ENCODE peak calls at places on chromosomes 3 and 15, in seven cellular contexts. D, Q, G, O, N, E and J are unnamed samples.

GRCh38 chr3:102206506-102207145 is 228.2 kb upstream of the ZPLD1 start:
- DNase-seq in Q (peak; percentile 79), N (peak; percentile 59), E (peak; percentile 86), O (no peak), D (no peak), G (peak; percentile 11), J (peak; percentile 66)

GRCh38 chr3:15556512-15556911 is 35.0 kb upstream of the COLQ start:
- DNase-seq in Q (no peak), N (no peak), G (no peak), O (no peak), E (no peak), D (no peak), J (no peak)

GRCh38 chr3:73365756-73366397 is 258.9 kb downstream of the PDZRN3 start:
- DNase-seq in Q (peak; percentile 71), O (no peak), N (peak; percentile 47), E (peak; percentile 73), G (no peak), D (no peak), J (peak; percentile 70)

GRCh38 chr15:41465822-41466421 is 27.8 kb upstream of the ITPKA start:
- DNase-seq in Q (peak; percentile 74), N (peak; percentile 66), G (peak; percentile 16), E (peak; percentile 84), D (peak; percentile 69), O (no peak), J (peak; percentile 27)

GRCh38 chr3:175431396-175431795 is 572.3 kb downstream of the NAALADL2 start:
- DNase-seq in N (no peak), Q (peak; percentile 51), O (no peak), G (no peak), D (no peak), E (no peak), J (peak; percentile 90)

GRCh38 chr3:172536993-172537419 is 13.8 kb upstream of the TNFSF10 start:
- DNase-seq in G (no peak), E (no peak), D (no peak), Q (no peak), O (no peak), N (no peak), J (no peak)

GRCh38 chr15:63157891-63158431 is 684 bp upstream of the RPS27L start:
- DNase-seq in E (peak; percentile 87), N (peak; percentile 94), G (peak; percentile 48), D (peak; percentile 77), O (peak; percentile 50), Q (peak; percentile 85), J (peak; percentile 77)

GRCh38 chr3:12288466-12289129 is at the start of gene PPARG:
- DNase-seq in E (peak; percentile 66), O (peak; percentile 33), D (no peak), G (no peak), Q (no peak), N (peak; percentile 64), J (no peak)

GRCh38 chr3:27165348-27165747 is 203.8 kb downstream of the NEK10 start:
- DNase-seq in O (no peak), N (peak; percentile 97), G (no peak), Q (peak; percentile 42), E (peak; percentile 64), D (no peak), J (peak; percentile 88)

GRCh38 chr15:74850398-74850797 is 7.4 kb upstream of the ULK3 start:
- DNase-seq in Q (no peak), O (no peak), E (no peak), N (no peak), G (no peak), D (no peak), J (no peak)

GRCh38 chr3:178748874-178749273 is 212.6 kb downstream of the KCNMB2 start:
- DNase-seq in O (no peak), E (no peak), D (no peak), G (no peak), Q (no peak), N (no peak), J (no peak)

GRCh38 chr15:59203026-59203425 is 3.6 kb upstream of the LDHAL6B start:
- DNase-seq in Q (no peak), O (no peak), G (no peak), D (no peak), E (no peak), N (no peak), J (no peak)

GRCh38 chr3:153897025-153897723 is 224.0 kb upstream of the ARHGEF26 start:
- DNase-seq in Q (no peak), D (no peak), O (no peak), G (no peak), N (no peak), E (no peak), J (no peak)

GRCh38 chr3:43210049-43211027 is 76.0 kb upstream of the SNRK start:
- DNase-seq in N (no peak), O (no peak), Q (no peak), G (no peak), E (no peak), D (no peak), J (no peak)

GRCh38 chr3:50450135-50450911 is 53.1 kb downstream of the CACNA2D2 start:
- DNase-seq in E (peak; percentile 21), O (no peak), D (no peak), G (no peak), Q (peak; percentile 15), N (no peak), J (peak; percentile 71)

GRCh38 chr3:61894988-61895935 is 333.9 kb downstream of the PTPRG start:
- DNase-seq in N (peak; percentile 78), Q (peak; percentile 90), D (peak; percentile 10), G (peak; percentile 32), E (peak; percentile 93), O (no peak), J (peak; percentile 98)

GRCh38 chr15:46088486-46089437 is 453.9 kb downstream of the SQOR start:
- DNase-seq in E (no peak), O (no peak), G (no peak), Q (peak; percentile 49), N (no peak), D (no peak), J (peak; percentile 21)

GRCh38 chr3:125359700-125360099 is 15.4 kb downstream of the ZNF148 start:
- DNase-seq in D (no peak), Q (no peak), E (no peak), O (no peak), N (no peak), G (no peak), J (no peak)

GRCh38 chr3:184727357-184728060 is 15.6 kb upstream of the MAGEF1 start:
- DNase-seq in Q (peak; percentile 72), O (peak; percentile 89), N (peak; percentile 82), D (peak; percentile 79), E (peak; percentile 71), G (peak; percentile 89), J (peak; percentile 52)

GRCh38 chr15:31200735-31201151 is 99.2 kb upstream of the TRPM1 start:
- DNase-seq in N (peak; percentile 6), Q (peak; percentile 39), D (peak; percentile 40), O (peak; percentile 23), E (peak; percentile 62), G (no peak), J (no peak)

DNA sequence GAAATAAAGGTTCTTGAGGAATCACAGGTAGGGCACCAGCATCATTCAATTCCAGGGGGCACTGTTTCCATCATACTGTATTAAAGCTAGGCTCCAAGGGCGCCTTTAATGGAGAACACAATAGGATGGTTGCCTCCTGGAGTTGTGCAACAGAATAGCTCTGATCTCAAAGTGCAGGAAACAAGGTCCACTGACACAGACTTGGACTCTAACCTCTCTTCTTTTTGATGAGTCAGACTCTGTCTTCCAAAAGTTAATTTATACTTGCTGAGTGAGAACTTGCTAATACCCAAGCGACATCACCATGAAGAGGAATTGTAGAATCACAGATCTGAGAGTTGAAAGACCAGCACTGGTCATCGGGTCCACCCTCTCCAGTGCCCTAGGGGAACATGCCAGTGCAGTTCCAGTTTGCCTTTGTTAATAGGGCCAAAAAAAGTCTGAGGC is 94.4 kb upstream of the PHLDB2 start:
- DNase-seq in D (no peak), O (no peak), G (no peak), E (peak; percentile 52), Q (peak; percentile 59), N (no peak), J (peak; percentile 42)
- H3K9ac ChIP-seq in D (no peak overlapping the region), O (no peak overlapping the region), G (no peak overlapping the region), E (no peak overlapping the region), Q (no peak overlapping the region), N (peak overlapping the region; percentile 39), J (no peak overlapping the region)

GRCh38 chr3:64215084-64215483 is 10.2 kb downstream of the PRICKLE2 start:
- DNase-seq in D (no peak), Q (no peak), G (no peak), N (no peak), E (no peak), O (no peak), J (no peak)

GRCh38 chr3:64214697-64215018 is 10.6 kb downstream of the PRICKLE2 start:
- DNase-seq in N (no peak), G (no peak), D (peak; percentile 1), O (no peak), Q (peak; percentile 76), E (peak; percentile 76), J (peak; percentile 26)

GRCh38 chr3:64215559-64215958 is 9.7 kb downstream of the PRICKLE2 start:
- DNase-seq in G (no peak), O (no peak), D (no peak), N (no peak), Q (no peak), E (no peak), J (no peak)

GRCh38 chr3:64213224-64213893 is 11.9 kb downstream of the PRICKLE2 start:
- DNase-seq in O (no peak), G (no peak), Q (no peak), E (no peak), N (no peak), D (no peak), J (no peak)

GRCh38 chr3:64214002-64214696 is 11.1 kb downstream of the PRICKLE2 start:
- DNase-seq in G (no peak), N (peak; percentile 40), D (no peak), Q (peak; percentile 82), E (peak; percentile 99), O (no peak), J (peak; percentile 92)
- H3K9ac ChIP-seq in G (no peak overlapping the region), N (peak overlapping the region; percentile 84), D (no peak overlapping the region), Q (peak overlapping the region; percentile 33), E (peak overlapping the region; percentile 56), O (no peak overlapping the region), J (peak overlapping the region; percentile 74)

GRCh38 chr15:84983711-84984110 is 2.1 kb downstream of the PDE8A start:
- DNase-seq in E (no peak), N (no peak), O (no peak), G (no peak), D (peak; percentile 58), Q (peak; percentile 23), J (no peak)
- H3K9ac ChIP-seq in E (no peak overlapping the region), N (peak overlapping the region; percentile 86), O (no peak overlapping the region), G (no peak overlapping the region), D (peak overlapping the region; percentile 78), Q (peak overlapping the region; percentile 24), J (no peak overlapping the region)

GRCh38 chr3:126963261-126964190 is 19.4 kb upstream of the PLXNA1 start:
- DNase-seq in Q (no peak), O (no peak), N (no peak), G (no peak), D (no peak), E (no peak), J (no peak)
- H3K9ac ChIP-seq in Q (no peak overlapping the region), O (no peak overlapping the region), N (no peak overlapping the region), G (no peak overlapping the region), D (no peak overlapping the region), E (no peak overlapping the region), J (no peak overlapping the region)